ENCODE peak calls at places on chromosomes 3 and 15, in ten cellular contexts. R, Z, V, B, E, I, C, U, D and M are unnamed samples.

GRCh38 chr15:33132722-33133345 is 61.7 kb downstream of the FMN1 start:
- DNase-seq in R (peak), Z (no peak), D (peak), C (peak), I (no peak), B (peak), V (peak), U (peak), E (peak), M (peak)

GRCh38 chr3:16982439-16982838 is 97.7 kb downstream of the PLCL2 start:
- DNase-seq in C (no peak), R (no peak), E (no peak), V (no peak), Z (no peak), I (no peak), D (no peak), U (no peak), B (no peak), M (peak)

GRCh38 chr15:45670061-45670460 is 35.2 kb downstream of the SQOR start:
- DNase-seq in D (no peak), E (no peak), B (no peak), U (no peak), V (no peak), C (no peak), R (no peak), Z (no peak), I (no peak), M (no peak)

GRCh38 chr3:100022506-100022905 is 91.8 kb downstream of the FILIP1L start:
- DNase-seq in R (no peak), U (no peak), I (no peak), C (no peak), V (no peak), Z (no peak), B (no peak), D (no peak), E (no peak), M (no peak)

GRCh38 chr3:37216597-37217097 is 42.3 kb upstream of the LRRFIP2 start:
- DNase-seq in D (no peak), V (no peak), C (no peak), Z (no peak), E (no peak), R (no peak), U (no peak), B (no peak), I (no peak), M (no peak)

GRCh38 chr3:20320489-20320888 is 134.5 kb upstream of the SGO1 start:
- DNase-seq in C (no peak), R (no peak), E (no peak), V (no peak), U (peak), D (no peak), I (no peak), B (no peak), Z (no peak), M (no peak)

GRCh38 chr3:189903562-189904250 is 217.0 kb downstream of the P3H2 start:
- DNase-seq in D (no peak), U (no peak), R (no peak), B (no peak), C (no peak), I (no peak), V (no peak), E (no peak), Z (no peak), M (no peak)

GRCh38 chr15:59223736-59224135 is 17.1 kb downstream of the LDHAL6B start:
- DNase-seq in V (no peak), R (no peak), B (no peak), Z (no peak), E (no peak), D (no peak), C (no peak), I (no peak), U (no peak), M (no peak)

GRCh38 chr3:32285910-32286309 is 47.4 kb downstream of the CMTM8 start:
- DNase-seq in E (no peak), D (no peak), V (no peak), U (peak), B (no peak), R (no peak), C (no peak), Z (no peak), I (no peak), M (no peak)

GRCh38 chr15:41648770-41649169 is 11.4 kb upstream of the MGA start:
- DNase-seq in D (no peak), Z (no peak), C (no peak), E (no peak), U (no peak), V (no peak), R (no peak), I (no peak), B (no peak), M (no peak)

GRCh38 chr3:62571916-62572315 is 198.6 kb upstream of the FEZF2 start:
- DNase-seq in I (no peak), E (no peak), B (no peak), V (no peak), D (no peak), Z (no peak), R (no peak), U (no peak), C (no peak), M (no peak)

GRCh38 chr3:16468114-16469098 is 45.1 kb downstream of the RFTN1 start:
- DNase-seq in C (no peak), B (no peak), I (peak), Z (no peak), E (no peak), U (no peak), R (no peak), D (no peak), V (peak), M (no peak)

GRCh38 chr15:35290301-35290721 is 205.2 kb upstream of the NANOGP8 start:
- DNase-seq in D (no peak), Z (no peak), B (no peak), R (no peak), E (no peak), U (no peak), C (no peak), I (no peak), V (no peak), M (no peak)

GRCh38 chr15:90481023-90481422 is 48.7 kb upstream of the CRTC3 start:
- DNase-seq in I (peak), E (no peak), V (no peak), R (no peak), Z (no peak), B (no peak), C (no peak), U (no peak), D (no peak), M (no peak)